ENCODE peak calls at places on chromosomes 6 and 20, in seven cellular contexts. F is Peyer's patch; W is BJ; L is cardiac fibroblast; V is HT-29; X is stimulated activated CD4-positive, alpha-beta T cell treated with anti-CD3 and anti-CD28 coated beads, Interleukin-15, amount 100 ng/mL, for 1 hour; Y is AG20443. K is an unnamed sample.

GRCh38 chr20:10667077-10667401 is 6.8 kb downstream of the JAG1 start:
- DNase-seq in F (no peak), W (no peak), L (peak; percentile 53), V (no peak), X (no peak), Y (no peak), K (no peak)

GRCh38 chr20:41306061-41306727 is 11.3 kb downstream of the ZHX3 start:
- DNase-seq in F (no peak), W (no peak), L (no peak), V (no peak), X (no peak), Y (no peak), K (no peak)

GRCh38 chr20:59783020-59784010 is 150.1 kb downstream of the SYCP2 start:
- DNase-seq in F (peak; percentile 79), W (no peak), L (peak; percentile 39), V (peak; percentile 89), X (no peak), Y (peak; percentile 83), K (peak; percentile 69)

GRCh38 chr20:32585011-32585518 is at the start of gene NOL4L:
- DNase-seq in F (peak; percentile 54), W (no peak), L (no peak), V (no peak), X (no peak), Y (peak; percentile 61), K (peak; percentile 57)

GRCh38 chr6:125793863-125794262 is 3.1 kb downstream of the NCOA7 start:
- DNase-seq in F (no peak), W (no peak), L (peak; percentile 37), V (peak; percentile 28), X (no peak), Y (no peak), K (peak; percentile 23)

GRCh38 chr6:110352603-110353303 is 5.4 kb downstream of the METTL24 start:
- DNase-seq in F (no peak), W (no peak), L (no peak), V (no peak), X (no peak), Y (no peak), K (no peak)

GRCh38 chr6:10603265-10603664 is 82.1 kb downstream of the GCNT2 start:
- DNase-seq in F (no peak), W (no peak), L (no peak), V (no peak), X (no peak), Y (no peak), K (no peak)

GRCh38 chr20:17226410-17227198 is at the start of gene PCSK2:
- DNase-seq in F (no peak), W (no peak), L (peak; percentile 12), V (no peak), X (no peak), Y (peak; percentile 74), K (peak; percentile 89)

GRCh38 chr6:2429460-2429859 is 184.1 kb upstream of the GMDS start:
- DNase-seq in F (no peak), W (no peak), L (no peak), V (no peak), X (no peak), Y (peak; percentile 22), K (no peak)

GRCh38 chr6:135182993-135183531 is 2.0 kb downstream of the MYB start:
- DNase-seq in F (peak; percentile 88), W (no peak), L (no peak), V (peak; percentile 73), X (peak; percentile 37), Y (no peak), K (no peak)

GRCh38 chr20:61299088-61299487 is 47.0 kb downstream of the CDH4 start:
- DNase-seq in F (no peak), W (no peak), L (no peak), V (no peak), X (no peak), Y (no peak), K (no peak)

GRCh38 chr6:111614833-111615582 is 9.3 kb upstream of the TRAF3IP2 start:
- DNase-seq in F (peak; percentile 78), W (no peak), L (no peak), V (peak; percentile 70), X (no peak), Y (no peak), K (peak; percentile 82)

GRCh38 chr20:37358366-37359150 is 12.6 kb downstream of the SRC start:
- DNase-seq in F (peak; percentile 46), W (no peak), L (no peak), V (peak; percentile 47), X (no peak), Y (peak; percentile 51), K (no peak)

GRCh38 chr20:347317-347639 is 367 bp downstream of the NRSN2 start:
- DNase-seq in F (no peak), W (no peak), L (no peak), V (no peak), X (no peak), Y (no peak), K (no peak)

GRCh38 chr20:23331951-23332350 is 18.6 kb upstream of the NXT1 start:
- DNase-seq in F (no peak), W (no peak), L (peak; percentile 28), V (no peak), X (no peak), Y (no peak), K (no peak)

GRCh38 chr6:116397960-116398359 is 27.2 kb downstream of the DSE start:
- DNase-seq in F (no peak), W (peak; percentile 62), L (peak; percentile 59), V (no peak), X (no peak), Y (peak; percentile 33), K (no peak)

GRCh38 chr6:41255638-41256246 is 27.6 kb downstream of the TREML4 start:
- DNase-seq in F (no peak), W (no peak), L (no peak), V (no peak), X (no peak), Y (no peak), K (no peak)

GRCh38 chr20:24868396-24868927 is 80.6 kb upstream of the CST7 start:
- DNase-seq in F (no peak), W (no peak), L (no peak), V (no peak), X (no peak), Y (no peak), K (no peak)

GRCh38 chr6:128118401-128118800 is 217.5 kb upstream of the THEMIS start:
- DNase-seq in F (no peak), W (peak; percentile 54), L (peak; percentile 37), V (no peak), X (no peak), Y (no peak), K (no peak)

GRCh38 chr6:133978896-133979240 is 25.8 kb downstream of the TBPL1 start:
- DNase-seq in F (no peak), W (no peak), L (no peak), V (peak; percentile 20), X (no peak), Y (no peak), K (no peak)

GRCh38 chr20:57214948-57215347 is 51.5 kb downstream of the BMP7 start:
- DNase-seq in F (no peak), W (no peak), L (no peak), V (no peak), X (no peak), Y (no peak), K (no peak)

GRCh38 chr6:136784271-136784664 is 8.0 kb downstream of the MAP3K5 start:
- DNase-seq in F (no peak), W (no peak), L (no peak), V (no peak), X (no peak), Y (no peak), K (no peak)

GRCh38 chr6:16236009-16236501 is 2.3 kb upstream of the GMPR start:
- DNase-seq in F (no peak), W (peak; percentile 21), L (no peak), V (no peak), X (no peak), Y (no peak), K (no peak)

GRCh38 chr20:61531553-61532345 is 279.7 kb downstream of the CDH4 start:
- DNase-seq in F (no peak), W (no peak), L (peak; percentile 28), V (no peak), X (no peak), Y (no peak), K (no peak)

GRCh38 chr6:89079611-89080213 is 839 bp upstream of the PNRC1 start:
- DNase-seq in F (peak; percentile 83), W (no peak), L (peak; percentile 83), V (peak; percentile 68), X (peak; percentile 14), Y (peak; percentile 44), K (no peak)

GRCh38 chr6:149723771-149724417 is 6.0 kb upstream of the LATS1 start:
- DNase-seq in F (peak; percentile 77), W (no peak), L (peak; percentile 88), V (peak; percentile 77), X (no peak), Y (peak; percentile 82), K (peak; percentile 52)

GRCh38 chr20:38114353-38114791 is 50.7 kb downstream of the TGM2 start:
- DNase-seq in F (peak; percentile 37), W (no peak), L (peak; percentile 68), V (no peak), X (no peak), Y (peak; percentile 42), K (no peak)

GRCh38 chr6:125759184-125759902 is 9.9 kb downstream of the HEY2 start:
- DNase-seq in F (no peak), W (no peak), L (no peak), V (no peak), X (no peak), Y (no peak), K (peak; percentile 81)

GRCh38 chr20:25676164-25676809 is 20.4 kb downstream of the ZNF337 start:
- DNase-seq in F (no peak), W (peak; percentile 18), L (peak; percentile 76), V (no peak), X (no peak), Y (peak; percentile 67), K (no peak)

GRCh38 chr6:47358440-47359225 is 48.9 kb upstream of the TNFRSF21 start:
- DNase-seq in F (no peak), W (no peak), L (no peak), V (no peak), X (no peak), Y (no peak), K (no peak)

GRCh38 chr20:2871555-2872303 is 1.6 kb upstream of the PTPRA start:
- DNase-seq in F (no peak), W (no peak), L (peak; percentile 8), V (no peak), X (no peak), Y (no peak), K (no peak)

GRCh38 chr6:169784941-169785340 is 33.5 kb downstream of the ERMARD start:
- DNase-seq in F (no peak), W (no peak), L (no peak), V (no peak), X (no peak), Y (no peak), K (no peak)

GRCh38 chr6:169416249-169416648 is 162.6 kb upstream of the THBS2 start:
- DNase-seq in F (no peak), W (no peak), L (no peak), V (no peak), X (no peak), Y (no peak), K (no peak)

GRCh38 chr20:13419445-13419844 is 198.4 kb downstream of the ISM1 start:
- DNase-seq in F (no peak), W (no peak), L (no peak), V (no peak), X (no peak), Y (no peak), K (no peak)

GRCh38 chr20:32229351-32229750 is 21.7 kb downstream of the POFUT1 start:
- DNase-seq in F (no peak), W (no peak), L (no peak), V (no peak), X (no peak), Y (no peak), K (no peak)

GRCh38 chr6:5738211-5738610 is 268.5 kb downstream of the NRN1 start:
- DNase-seq in F (no peak), W (no peak), L (no peak), V (no peak), X (no peak), Y (no peak), K (no peak)

GRCh38 chr20:57440678-57441509 is 49.7 kb downstream of the RBM38 start:
- DNase-seq in F (peak; percentile 58), W (no peak), L (peak; percentile 28), V (peak; percentile 77), X (no peak), Y (peak; percentile 91), K (peak; percentile 87)